ENCODE peak calls at places on chromosome 22, in five cellular contexts. L, A, X, V and F are unnamed samples.

GRCh38 chr22:45602824-45603301 is 68.8 kb upstream of the ATXN10 start:
- DNase-seq in L (no peak), A (no peak), X (no peak), V (no peak), F (peak)

GRCh38 chr22:49724893-49725489 is 102.7 kb downstream of the BRD1 start:
- DNase-seq in L (peak), A (peak), X (peak), V (peak), F (peak)

GRCh38 chr22:45587638-45588481 is 83.8 kb upstream of the ATXN10 start:
- DNase-seq in L (no peak), A (no peak), X (no peak), V (peak), F (peak)

GRCh38 chr22:41660416-41660815 is 28.3 kb downstream of the SNU13 start:
- DNase-seq in L (no peak), A (no peak), X (no peak), V (peak), F (no peak)

GRCh38 chr22:35568751-35569725 is 28.4 kb downstream of the RASD2 start:
- DNase-seq in L (no peak), A (no peak), X (no peak), V (no peak), F (no peak)

GRCh38 chr22:31093090-31093850 is 12.2 kb downstream of the SMTN start:
- DNase-seq in L (no peak), A (no peak), X (no peak), V (peak), F (peak)

GRCh38 chr22:36966851-36967535 is 52.3 kb downstream of the TST start:
- DNase-seq in L (no peak), A (no peak), X (no peak), V (no peak), F (no peak)

GRCh38 chr22:46013460-46014416 is 36.8 kb upstream of the WNT7B start:
- DNase-seq in L (peak), A (peak), X (peak), V (peak), F (peak)

GRCh38 chr22:22897036-22897435 is 9.4 kb downstream of the IGLL5 start:
- DNase-seq in L (no peak), A (no peak), X (no peak), V (no peak), F (no peak)

GRCh38 chr22:31901388-31902137 is 42.8 kb upstream of the YWHAH start:
- DNase-seq in L (no peak), A (no peak), X (no peak), V (no peak), F (no peak)

GRCh38 chr22:46941958-46942815 is 179.7 kb downstream of the TBC1D22A start:
- DNase-seq in L (no peak), A (peak), X (no peak), V (peak), F (no peak)

GRCh38 chr22:40094449-40094848 is 83.3 kb upstream of the TNRC6B start:
- DNase-seq in L (no peak), A (no peak), X (no peak), V (no peak), F (no peak)

GRCh38 chr22:44193537-44193896 is 12.8 kb downstream of the PARVG start:
- DNase-seq in L (no peak), A (no peak), X (no peak), V (no peak), F (no peak)

GRCh38 chr22:23098230-23098705 is 27.9 kb downstream of the GNAZ start:
- DNase-seq in L (no peak), A (no peak), X (no peak), V (no peak), F (no peak)

GRCh38 chr22:25062378-25063095 is 110.0 kb downstream of the KIAA1671 start:
- DNase-seq in L (no peak), A (no peak), X (peak), V (peak), F (no peak)

GRCh38 chr22:44196241-44196640 is 15.5 kb downstream of the PARVG start:
- DNase-seq in L (no peak), A (no peak), X (no peak), V (no peak), F (no peak)

GRCh38 chr22:30396871-30397655 is at the start of gene SEC14L2:
- DNase-seq in L (peak), A (peak), X (peak), V (peak), F (peak)

GRCh38 chr22:23055448-23056179 is 14.7 kb upstream of the GNAZ start:
- DNase-seq in L (no peak), A (no peak), X (no peak), V (no peak), F (no peak)

GRCh38 chr22:38035530-38035885 is 21.7 kb upstream of the PICK1 start:
- DNase-seq in L (no peak), A (no peak), X (no peak), V (no peak), F (peak)

GRCh38 chr22:27995801-27996528 is 76.9 kb upstream of the PITPNB start:
- DNase-seq in L (no peak), A (no peak), X (no peak), V (peak), F (no peak)

GRCh38 chr22:22030493-22031182 is 48.1 kb upstream of the TOP3B start:
- DNase-seq in L (no peak), A (no peak), X (no peak), V (peak), F (peak)

GRCh38 chr22:36936362-36937116 is 23.1 kb downstream of the CSF2RB start:
- DNase-seq in L (peak), A (no peak), X (no peak), V (no peak), F (no peak)

GRCh38 chr22:16958475-16958874 is 49.5 kb downstream of the GAB4 start:
- DNase-seq in L (no peak), A (no peak), X (no peak), V (no peak), F (peak)